ENCODE peak calls at places on chromosomes 11 and 22, in ten cellular contexts. W is heart left ventricle, H is body of pancreas, X is tibial nerve, K is IMR-90, C is upper lobe of right lung, I is mammary epithelial cell, D is thoracic aorta, S is right atrium auricular region, O is transverse colon. N is an unnamed sample. For H3K36me3 and H3K4me1, the result is how much of the 10 kb centered on the place peaks cover.

GRCh38 chr11:30960387-30960992 is 374.3 kb upstream of the MPPED2 start:
- DNase-seq in X (no peak), I (no peak), H (no peak), C (no peak), O (no peak), S (no peak), D (no peak), K (peak), W (no peak), N (no peak)

GRCh38 chr22:29815580-29815979 is 22.5 kb downstream of the ASCC2 start:
- DNase-seq in S (no peak), C (no peak), X (no peak), H (no peak), D (no peak), K (no peak), I (no peak), W (no peak), O (no peak), N (no peak)

GRCh38 chr22:27850000-27850465 is 48.5 kb upstream of the MN1 start:
- DNase-seq in O (no peak), W (no peak), X (peak), I (no peak), C (no peak), S (no peak), K (no peak), D (no peak), H (no peak), N (peak)

GRCh38 chr11:78564037-78564888 is 10.4 kb downstream of the NARS2 start:
- DNase-seq in O (peak), D (no peak), C (no peak), K (peak), W (no peak), H (peak), S (no peak), I (peak), X (no peak), N (peak)

GRCh38 chr22:43088616-43088978 is 594 bp downstream of the TTLL1 start:
- DNase-seq in K (no peak), D (no peak), O (no peak), H (no peak), C (no peak), S (no peak), W (no peak), I (no peak), X (no peak), N (no peak)

GRCh38 chr11:115222863-115223530 is 281.2 kb downstream of the CADM1 start:
- DNase-seq in O (no peak), I (no peak), C (no peak), X (no peak), K (no peak), D (no peak), H (no peak), S (no peak), W (no peak), N (no peak)

GRCh38 chr11:70252844-70253243 is 17.6 kb upstream of the PPFIA1 start:
- DNase-seq in I (no peak), S (no peak), C (no peak), D (no peak), H (no peak), X (no peak), O (no peak), K (no peak), W (no peak), N (no peak)

GRCh38 chr11:27237641-27238040 is 125.4 kb downstream of the CCDC34 start:
- DNase-seq in C (no peak), S (no peak), W (no peak), K (no peak), I (no peak), X (no peak), H (no peak), O (peak), D (no peak), N (no peak)

GRCh38 chr11:2789791-2790580 is 90.2 kb upstream of the KCNQ1OT1 start:
- DNase-seq in I (no peak), O (peak), C (peak), S (peak), H (peak), W (peak), X (peak), K (no peak), D (no peak), N (no peak)

GRCh38 chr22:32674925-32675825 is 126.3 kb upstream of the TIMP3 start:
- DNase-seq in C (no peak), W (no peak), K (no peak), D (no peak), X (no peak), H (no peak), I (no peak), S (no peak), O (no peak), N (peak)

GRCh38 chr22:25176175-25176574 is 23.5 kb upstream of the CRYBB3 start:
- DNase-seq in S (no peak), O (no peak), C (peak), D (no peak), W (no peak), X (no peak), K (no peak), H (no peak), I (peak), N (no peak)

GRCh38 chr11:22787565-22788162 is 41.9 kb downstream of the SVIP start:
- DNase-seq in K (peak), D (no peak), H (peak), C (no peak), X (no peak), W (no peak), S (no peak), I (peak), O (peak), N (no peak)

GRCh38 chr22:50226224-50227165 is 18.3 kb downstream of the TUBGCP6 start:
- DNase-seq in C (no peak), X (no peak), H (no peak), I (no peak), K (no peak), S (no peak), D (no peak), O (no peak), W (no peak), N (no peak)
- H3K36me3 ChIP-seq in C (half or more), X (half or more), H (under half), I (under half), K (half or more), S (half or more), D (half or more), O (under half), W (half or more), N (half or more)

GRCh38 chr11:43579171-43579918 is 101.2 kb upstream of the HSD17B12 start:
- DNase-seq in X (no peak), H (peak), I (peak), K (peak), C (no peak), S (no peak), D (no peak), W (peak), O (no peak), N (no peak)
- TF ChIP-seq CTCF in X (no peak), H (no peak), I (peak), K (peak), C (no peak), S (peak), D (no peak), W (no peak), O (no peak), N (peak)

DNA sequence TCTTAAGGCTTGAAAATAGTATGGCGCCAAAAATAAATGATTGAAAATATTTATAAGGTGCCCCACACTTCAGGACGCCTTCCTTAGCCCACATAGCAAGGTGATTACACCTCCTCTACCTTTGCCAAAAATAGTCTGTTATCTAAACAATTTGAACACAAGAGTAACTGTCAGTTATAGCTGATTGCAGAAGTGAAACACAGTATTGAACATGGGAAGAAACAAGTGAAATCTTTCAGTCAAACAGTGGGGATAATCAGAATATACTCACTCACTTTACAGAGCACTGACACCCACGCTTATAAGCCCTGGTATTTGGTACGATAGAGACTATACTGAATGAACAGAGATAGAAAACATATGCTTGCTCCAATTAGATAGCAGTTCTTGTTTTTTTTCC is 203.1 kb downstream of the RAB38 start:
- DNase-seq in S (no peak), K (no peak), X (no peak), C (no peak), W (no peak), I (no peak), D (no peak), H (no peak), O (no peak), N (no peak)
- H3K4me1 ChIP-seq in S (under half), K (under half), X (under half), C (under half), W (under half), I (under half), D (under half), H (under half), O (under half), N (under half)

GRCh38 chr11:118763038-118763437 is 27.9 kb downstream of the DDX6 start:
- DNase-seq in K (no peak), W (no peak), O (no peak), X (no peak), H (no peak), D (no peak), S (no peak), C (no peak), I (no peak), N (no peak)
- H3K36me3 ChIP-seq in K (half or more), W (half or more), O (under half), X (half or more), H (under half), D (under half), S (half or more), C (half or more), I (under half), N (half or more)

GRCh38 chr22:41284465-41284864 is 1.5 kb downstream of the RANGAP1 start:
- DNase-seq in X (no peak), D (no peak), S (no peak), K (no peak), O (no peak), H (peak), I (peak), C (no peak), W (peak), N (no peak)

GRCh38 chr22:41288245-41288946 is 2.4 kb upstream of the RANGAP1 start:
- DNase-seq in S (no peak), D (no peak), C (no peak), H (peak), I (peak), X (no peak), O (peak), W (peak), K (peak), N (peak)

GRCh38 chr22:41286639-41287091 is 678 bp upstream of the RANGAP1 start:
- DNase-seq in W (peak), X (no peak), O (no peak), C (no peak), S (no peak), I (no peak), K (peak), H (no peak), D (no peak), N (no peak)

GRCh38 chr22:41285441-41285819 is 557 bp downstream of the RANGAP1 start:
- DNase-seq in W (peak), I (peak), K (peak), S (peak), X (no peak), D (peak), H (peak), C (peak), O (peak), N (peak)

DNA sequence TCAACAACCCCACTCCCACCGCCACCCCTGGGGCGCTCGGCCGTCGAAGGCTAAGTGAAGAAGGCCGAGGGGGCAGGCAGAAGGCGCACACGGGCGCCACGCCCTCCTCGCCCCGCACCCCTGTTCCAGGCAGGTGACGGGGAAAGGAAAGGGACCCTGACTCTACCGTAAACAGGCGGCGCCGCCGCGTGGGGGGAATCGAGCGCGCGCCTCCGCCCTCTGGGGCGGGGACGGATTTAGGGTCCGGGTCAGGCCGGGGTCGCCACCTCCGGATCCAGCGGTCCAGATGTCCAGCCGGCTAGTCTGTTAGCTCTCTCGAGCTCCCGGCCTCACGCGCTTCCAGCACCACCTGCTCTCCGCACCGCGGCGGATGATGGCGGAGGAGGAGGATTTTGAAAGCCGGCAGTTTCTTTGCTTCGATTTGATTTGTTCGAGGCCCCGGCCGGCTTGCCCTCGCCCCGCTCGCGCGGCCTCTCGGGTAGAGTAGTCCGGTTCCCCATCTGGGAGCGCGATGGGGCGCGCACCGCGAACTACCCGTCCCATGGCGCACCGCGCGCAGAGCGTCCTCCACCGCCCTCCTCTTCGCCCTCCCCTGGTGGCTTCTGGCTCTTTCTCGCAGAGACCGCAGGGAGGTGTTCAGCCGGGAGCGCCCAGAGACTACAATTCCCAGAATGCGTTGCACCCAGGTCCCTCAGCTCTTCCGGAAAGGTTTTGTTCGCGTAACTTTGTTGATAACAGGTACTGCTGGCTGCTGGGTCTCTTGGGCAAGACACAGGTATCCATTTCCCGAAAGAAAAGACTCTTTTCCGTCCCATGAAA is at the start of gene RANGAP1:
- DNase-seq in S (peak), D (peak), W (peak), K (peak), H (peak), X (peak), C (peak), O (peak), I (peak), N (peak)
- TF ChIP-seq CTCF in S (peak), D (peak), W (no peak), K (peak), H (peak), X (peak), C (peak), O (peak), I (peak), N (peak)

GRCh38 chr11:16923987-16924386 is 90.2 kb downstream of the PLEKHA7 start:
- DNase-seq in H (no peak), I (no peak), O (peak), S (no peak), X (no peak), W (no peak), C (no peak), D (no peak), K (no peak), N (no peak)
- H3K4me1 ChIP-seq in H (half or more), I (under half), O (half or more), S (under half), X (under half), W (under half), C (under half), D (under half), K (under half), N (under half)

GRCh38 chr11:13721760-13722159 is 53.3 kb downstream of the FAR1 start:
- DNase-seq in X (no peak), S (no peak), H (no peak), W (no peak), I (peak), C (no peak), D (no peak), K (no peak), O (no peak), N (no peak)

GRCh38 chr11:13720940-13721339 is 52.5 kb downstream of the FAR1 start:
- DNase-seq in H (no peak), K (no peak), O (no peak), X (no peak), C (no peak), S (no peak), I (peak), D (no peak), W (no peak), N (no peak)

GRCh38 chr11:13726456-13726855 is 58.0 kb downstream of the FAR1 start:
- DNase-seq in X (no peak), H (no peak), C (no peak), O (no peak), D (no peak), S (no peak), W (no peak), K (no peak), I (no peak), N (no peak)
- H3K36me3 ChIP-seq in X (half or more), H (under half), C (half or more), O (under half), D (under half), S (under half), W (half or more), K (under half), I (half or more), N (half or more)

DNA sequence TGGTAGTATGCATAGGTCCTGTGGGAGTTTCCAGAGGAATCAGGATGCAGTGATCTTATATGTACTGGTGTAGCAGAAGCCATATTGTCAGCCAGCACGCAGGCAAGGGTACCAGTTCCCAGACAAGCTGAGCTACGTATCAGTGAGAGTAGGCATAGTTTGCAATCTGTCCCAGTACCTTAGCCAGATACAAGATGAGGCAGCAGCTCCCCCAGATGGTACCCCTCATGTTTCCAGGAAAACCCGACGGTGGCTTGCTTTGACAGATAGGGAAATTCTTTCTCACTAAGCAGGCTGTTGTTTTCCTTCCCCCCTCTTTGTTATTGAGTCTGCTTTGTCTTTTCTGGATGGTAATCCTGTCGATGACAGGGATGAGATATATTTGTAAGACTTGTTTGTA is 109.7 kb upstream of the RRM1 start:
- DNase-seq in D (no peak), O (no peak), K (peak), C (no peak), I (no peak), S (no peak), X (no peak), H (no peak), W (no peak), N (no peak)
- TF ChIP-seq CTCF in D (no peak), O (no peak), K (peak), C (no peak), I (no peak), S (no peak), X (no peak), H (no peak), W (no peak), N (no peak)

GRCh38 chr22:46629291-46629690 is 9.1 kb downstream of the GRAMD4 start:
- DNase-seq in K (no peak), W (peak), S (no peak), I (no peak), D (no peak), C (no peak), H (no peak), X (no peak), O (no peak), N (no peak)
- H3K4me1 ChIP-seq in K (under half), W (under half), S (under half), I (under half), D (under half), C (under half), H (under half), X (under half), O (under half), N (under half)